ENCODE peak calls at places on chromosomes 16 and 17, in five cellular contexts. L is posterior cingulate gyrus, X is GDM1, V is stomach, E is BJ. R is an unnamed sample.

GRCh38 chr16:89985219-89985618 is 34.0 kb downstream of the DBNDD1 start:
- DNase-seq in L (no peak), X (no peak), V (no peak), E (no peak), R (no peak)

GRCh38 chr17:41585301-41585700 is 1.4 kb downstream of the KRT14 start:
- DNase-seq in L (no peak), X (no peak), V (no peak), E (no peak), R (no peak)

GRCh38 chr17:71441098-71441497 is 679.7 kb upstream of the SOX9 start:
- DNase-seq in L (no peak), X (no peak), V (no peak), E (peak), R (no peak)

GRCh38 chr17:64118452-64118979 is 11.4 kb downstream of the ERN1 start:
- DNase-seq in L (no peak), X (peak), V (peak), E (no peak), R (peak)

GRCh38 chr17:66713533-66714042 is 121.3 kb upstream of the CACNG5 start:
- DNase-seq in L (no peak), X (no peak), V (no peak), E (no peak), R (no peak)

GRCh38 chr16:68401871-68402747 is 46.2 kb downstream of the SMPD3 start:
- DNase-seq in L (no peak), X (no peak), V (no peak), E (no peak), R (no peak)

GRCh38 chr17:27469256-27469655 is 13.0 kb downstream of the KSR1 start:
- DNase-seq in L (no peak), X (no peak), V (no peak), E (no peak), R (no peak)

GRCh38 chr17:60231234-60231633 is 81.5 kb downstream of the CA4 start:
- DNase-seq in L (no peak), X (no peak), V (no peak), E (no peak), R (no peak)

GRCh38 chr17:18105027-18105426 is 3.5 kb upstream of the MYO15A start:
- DNase-seq in L (no peak), X (no peak), V (no peak), E (no peak), R (no peak)

GRCh38 chr16:4830408-4830807 is 16.7 kb downstream of the GLYR1 start:
- DNase-seq in L (no peak), X (no peak), V (no peak), E (no peak), R (no peak)

GRCh38 chr17:32461853-32462617 is 17.7 kb downstream of the PSMD11 start:
- DNase-seq in L (no peak), X (peak), V (peak), E (no peak), R (no peak)

GRCh38 chr17:80755650-80756405 is 211.2 kb downstream of the RPTOR start:
- DNase-seq in L (no peak), X (no peak), V (no peak), E (no peak), R (no peak)

GRCh38 chr16:31754998-31755615 is 118.5 kb upstream of the ZNF267 start:
- DNase-seq in L (no peak), X (no peak), V (no peak), E (no peak), R (no peak)

GRCh38 chr17:45130640-45131293 is 1.5 kb downstream of the PLCD3 start:
- DNase-seq in L (no peak), X (no peak), V (no peak), E (no peak), R (no peak)

GRCh38 chr16:81917375-81917774 is 93.9 kb downstream of the SDR42E1 start:
- DNase-seq in L (no peak), X (no peak), V (no peak), E (no peak), R (no peak)

GRCh38 chr17:3723188-3723555 is 531 bp upstream of the HASPIN start:
- DNase-seq in L (no peak), X (no peak), V (no peak), E (no peak), R (no peak)

GRCh38 chr16:4318171-4318910 is 2.5 kb downstream of the GLIS2 start:
- DNase-seq in L (no peak), X (no peak), V (no peak), E (no peak), R (no peak)

GRCh38 chr16:68332411-68333121 is 21.7 kb downstream of the PRMT7 start:
- DNase-seq in L (no peak), X (peak), V (no peak), E (no peak), R (no peak)

GRCh38 chr17:78935419-78936323 is 10.5 kb upstream of the TIMP2 start:
- DNase-seq in L (no peak), X (no peak), V (peak), E (peak), R (no peak)

GRCh38 chr17:45686250-45686649 is 97.9 kb upstream of the CRHR1 start:
- DNase-seq in L (no peak), X (no peak), V (no peak), E (no peak), R (no peak)

GRCh38 chr16:2472885-2473284 is 1.8 kb downstream of the NTN3 start:
- DNase-seq in L (no peak), X (no peak), V (no peak), E (no peak), R (peak)

GRCh38 chr17:78113804-78114785 is 14.5 kb downstream of the TMC6 start:
- DNase-seq in L (no peak), X (no peak), V (no peak), E (no peak), R (no peak)